ENCODE peak calls at places on chromosomes 16 and 17, in six cellular contexts. Y, A, J, E, O and B are unnamed samples.

GRCh38 chr17:17414316-17414937 is 62.4 kb upstream of the MED9 start:
- DNase-seq in Y (no peak), J (no peak), O (peak; percentile 75), E (no peak), A (no peak), B (no peak)

GRCh38 chr16:13307861-13308260 is 406.5 kb downstream of the SHISA9 start:
- DNase-seq in E (no peak), A (no peak), J (no peak), Y (no peak), O (peak; percentile 59), B (no peak)

GRCh38 chr17:31579265-31579664 is 187.8 kb downstream of the RAB11FIP4 start:
- DNase-seq in E (no peak), Y (peak; percentile 76), J (no peak), O (peak; percentile 69), A (no peak), B (no peak)

GRCh38 chr16:842061-842476 is 41.5 kb upstream of the GNG13 start:
- DNase-seq in A (no peak), Y (no peak), E (no peak), O (peak; percentile 7), J (no peak), B (no peak)

GRCh38 chr16:67805718-67806427 is 487 bp downstream of the RANBP10 start:
- DNase-seq in O (no peak), Y (no peak), E (no peak), J (no peak), A (no peak), B (peak; percentile 13)

GRCh38 chr17:81371910-81372760 is 23.1 kb upstream of the BAHCC1 start:
- DNase-seq in A (no peak), E (no peak), J (no peak), Y (no peak), O (peak; percentile 22), B (peak; percentile 54)

GRCh38 chr17:63841350-63842172 is 924 bp downstream of the SMARCD2 start:
- DNase-seq in O (peak; percentile 32), Y (peak; percentile 60), A (peak; percentile 81), E (no peak), J (no peak), B (peak; percentile 40)

GRCh38 chr17:50872710-50873424 is 6.7 kb upstream of the TOB1 start:
- DNase-seq in O (peak; percentile 63), Y (no peak), E (no peak), J (no peak), A (peak; percentile 75), B (no peak)

GRCh38 chr17:43006639-43007551 is at the start of gene IFI35:
- DNase-seq in Y (peak; percentile 86), O (peak; percentile 83), J (peak; percentile 80), E (no peak), A (peak; percentile 92), B (peak; percentile 72)
- TF ChIP-seq CTCF in Y (no peak), O (peak; percentile 27), J (peak; percentile 57), E (peak; percentile 16), A (no peak), B (no peak)

GRCh38 chr17:5785343-5785742 is 201.0 kb upstream of the NLRP1 start:
- DNase-seq in E (no peak), O (peak; percentile 82), J (no peak), A (no peak), Y (no peak), B (no peak)

GRCh38 chr17:5786510-5786875 is 202.2 kb upstream of the NLRP1 start:
- DNase-seq in J (no peak), O (no peak), E (no peak), Y (no peak), A (no peak), B (no peak)

GRCh38 chr17:5784791-5785190 is 200.5 kb upstream of the NLRP1 start:
- DNase-seq in Y (no peak), J (no peak), O (no peak), A (no peak), E (no peak), B (no peak)

GRCh38 chr17:5783851-5784250 is 199.5 kb upstream of the NLRP1 start:
- DNase-seq in O (no peak), Y (no peak), J (no peak), A (no peak), E (no peak), B (no peak)

DNA sequence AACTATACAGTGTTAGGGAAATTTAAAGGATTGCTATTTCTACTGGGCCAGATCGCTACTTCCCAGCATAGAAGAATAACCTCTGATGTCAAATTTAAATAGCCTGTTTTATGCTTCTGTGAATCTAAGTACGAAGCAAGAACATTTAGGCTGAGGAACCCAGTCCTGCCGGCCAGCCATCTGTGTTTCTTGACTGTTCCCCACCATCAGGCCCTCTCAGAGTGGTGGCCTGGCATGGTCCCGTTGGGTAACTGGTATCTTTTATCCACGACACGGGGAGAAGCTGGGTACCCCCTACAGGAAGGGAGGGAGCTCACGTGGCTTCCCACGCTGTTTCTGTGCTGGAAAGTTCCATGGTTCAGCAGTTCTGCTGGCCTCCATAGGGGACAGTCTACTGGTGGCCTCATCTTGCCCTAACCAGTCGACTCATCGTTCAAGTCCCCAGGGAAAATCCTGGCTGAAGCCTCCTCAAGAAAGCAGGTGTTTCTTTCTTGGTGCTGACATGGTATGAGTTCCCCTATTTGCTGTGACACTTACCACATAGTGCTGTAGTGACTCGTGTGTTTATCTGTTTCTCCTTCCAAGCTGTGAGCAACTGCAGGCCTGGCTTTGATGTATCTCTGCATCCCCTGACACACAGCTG is 201.7 kb upstream of the NLRP1 start:
- DNase-seq in Y (no peak), A (no peak), J (no peak), O (peak; percentile 66), E (no peak), B (no peak)
- TF ChIP-seq CTCF in Y (no peak), A (no peak), J (no peak), O (no peak), E (no peak), B (no peak)

DNA sequence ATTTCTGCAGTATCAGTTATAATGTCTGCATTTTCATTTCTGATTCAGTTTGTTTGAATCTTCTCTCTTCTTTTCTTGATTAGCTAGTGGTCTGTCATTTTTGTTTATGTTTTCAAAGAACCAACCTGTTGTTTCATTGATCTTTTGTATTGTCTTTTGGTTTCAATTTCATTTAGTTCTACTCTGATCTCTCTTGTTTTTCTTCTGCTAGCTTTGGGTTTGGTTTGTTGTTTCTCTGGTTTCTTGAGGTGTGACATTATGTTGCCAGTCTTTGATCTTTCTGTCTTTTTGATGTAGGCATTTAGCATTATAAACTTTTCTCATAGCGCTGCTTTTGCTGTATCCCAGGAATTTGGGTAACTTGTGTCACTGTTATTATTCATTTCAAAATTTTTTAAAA is 107.2 kb downstream of the PHKB start:
- DNase-seq in E (no peak), J (no peak), O (no peak), A (no peak), Y (no peak), B (no peak)
- TF ChIP-seq CTCF in E (no peak), J (no peak), O (no peak), A (no peak), Y (no peak), B (no peak)

GRCh38 chr16:52069866-52070265 is 477.1 kb downstream of the TOX3 start:
- DNase-seq in J (no peak), Y (no peak), E (no peak), A (no peak), O (peak; percentile 17), B (peak; percentile 19)
- TF ChIP-seq CTCF in J (no peak), Y (no peak), E (peak; percentile 68), A (no peak), O (peak; percentile 10), B (peak; percentile 36)

DNA sequence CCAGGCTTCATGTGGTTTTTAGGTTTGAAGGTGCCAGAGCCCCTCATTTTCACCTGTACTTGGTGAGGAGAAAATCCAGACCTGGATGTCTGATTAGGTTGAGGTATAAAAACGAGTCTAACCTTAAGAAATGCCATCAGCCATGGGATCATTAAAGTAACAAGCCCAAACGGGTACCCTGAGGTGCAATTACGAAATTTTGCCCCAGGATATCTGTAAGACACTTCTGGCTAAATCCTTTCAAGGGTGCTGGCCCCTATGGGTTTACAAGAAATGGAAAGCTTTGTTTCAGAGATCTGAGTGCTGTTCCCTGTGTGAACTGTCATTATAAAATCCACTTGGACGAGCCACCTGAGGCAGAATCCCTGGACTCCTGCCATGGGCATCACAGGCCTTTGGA is 19.8 kb downstream of the ADAT1 start:
- DNase-seq in A (no peak), J (no peak), Y (no peak), E (no peak), O (no peak), B (no peak)
- TF ChIP-seq CTCF in A (no peak), J (no peak), Y (no peak), E (no peak), O (no peak), B (no peak)

GRCh38 chr17:36534881-36535668 is at the start of gene PIGW:
- DNase-seq in E (peak; percentile 77), A (peak; percentile 92), Y (peak; percentile 79), O (peak; percentile 89), J (peak; percentile 79), B (peak; percentile 89)
- TF ChIP-seq CTCF in E (no peak), A (peak; percentile 7), Y (no peak), O (no peak), J (no peak), B (no peak)

GRCh38 chr16:29107299-29107698 is 122.4 kb downstream of the LAT start:
- DNase-seq in J (no peak), Y (no peak), O (no peak), E (no peak), A (no peak), B (no peak)
- TF ChIP-seq CTCF in J (no peak), Y (no peak), O (no peak), E (no peak), A (no peak), B (no peak)

GRCh38 chr17:61352771-61353170 is 46.9 kb upstream of the TBX2 start:
- DNase-seq in Y (no peak), O (no peak), J (no peak), E (no peak), A (no peak), B (no peak)

GRCh38 chr17:61355475-61355874 is 44.2 kb upstream of the TBX2 start:
- DNase-seq in Y (no peak), J (no peak), E (no peak), O (no peak), A (no peak), B (no peak)

GRCh38 chr17:61353615-61354014 is 46.0 kb upstream of the TBX2 start:
- DNase-seq in Y (no peak), A (no peak), E (no peak), O (no peak), J (no peak), B (no peak)

GRCh38 chr17:61353211-61353610 is 46.4 kb upstream of the TBX2 start:
- DNase-seq in Y (no peak), O (no peak), J (no peak), E (no peak), A (no peak), B (no peak)

GRCh38 chr17:61354895-61355294 is 44.7 kb upstream of the TBX2 start:
- DNase-seq in A (no peak), Y (no peak), E (no peak), J (no peak), O (no peak), B (no peak)
- TF ChIP-seq CTCF in A (no peak), Y (no peak), E (peak; percentile 12), J (no peak), O (no peak), B (no peak)